ENCODE peak calls at places on chromosomes 2 and 18, in five cellular contexts. One of them, this sample, is unnamed.

GRCh38 chr2:8886876-8887275 is 49.5 kb upstream of the KIDINS220 start:
- DNase-seq in NT2/D1: no peak
- DNase-seq in GM12878: no peak
- DNase-seq in H1: no peak
- DNase-seq in HepG2: no peak
- DNase-seq in this sample: no peak

GRCh38 chr2:206480161-206480560 is 36.8 kb downstream of the ADAM23 start:
- DNase-seq in NT2/D1: no peak
- DNase-seq in GM12878: no peak
- DNase-seq in H1: no peak
- DNase-seq in HepG2: no peak
- DNase-seq in this sample: peak

GRCh38 chr2:44295113-44295512 is 19.8 kb downstream of the SLC3A1 start:
- DNase-seq in NT2/D1: no peak
- DNase-seq in GM12878: no peak
- DNase-seq in H1: no peak
- DNase-seq in HepG2: peak
- DNase-seq in this sample: no peak

GRCh38 chr2:171420728-171421563 is 12.8 kb downstream of the METTL8 start:
- DNase-seq in NT2/D1: no peak
- DNase-seq in GM12878: no peak
- DNase-seq in H1: no peak
- DNase-seq in HepG2: no peak
- DNase-seq in this sample: no peak

GRCh38 chr2:160388464-160389263 is 104.9 kb downstream of the RBMS1 start:
- DNase-seq in NT2/D1: no peak
- DNase-seq in GM12878: no peak
- DNase-seq in H1: no peak
- DNase-seq in HepG2: no peak
- DNase-seq in this sample: no peak

GRCh38 chr2:97728091-97728596 is 14.8 kb downstream of the ZAP70 start:
- DNase-seq in NT2/D1: no peak
- DNase-seq in GM12878: no peak
- DNase-seq in H1: no peak
- DNase-seq in HepG2: no peak
- DNase-seq in this sample: no peak

GRCh38 chr18:45386256-45386655 is 229.0 kb upstream of the SLC14A2 start:
- DNase-seq in NT2/D1: peak
- DNase-seq in GM12878: no peak
- DNase-seq in H1: peak
- DNase-seq in HepG2: peak
- DNase-seq in this sample: peak

GRCh38 chr2:41906325-41906700 is 141.5 kb upstream of the PKDCC start:
- DNase-seq in NT2/D1: no peak
- DNase-seq in GM12878: no peak
- DNase-seq in H1: no peak
- DNase-seq in HepG2: no peak
- DNase-seq in this sample: no peak

GRCh38 chr2:34656632-34657031 is 1057.5 kb upstream of the FAM98A start:
- DNase-seq in NT2/D1: no peak
- DNase-seq in GM12878: peak
- DNase-seq in H1: no peak
- DNase-seq in HepG2: no peak
- DNase-seq in this sample: no peak

GRCh38 chr2:101251844-101252407 is 760 bp upstream of the CNOT11 start:
- DNase-seq in NT2/D1: peak
- DNase-seq in GM12878: no peak
- DNase-seq in H1: no peak
- DNase-seq in HepG2: peak
- DNase-seq in this sample: peak

GRCh38 chr2:143246815-143247744 is 117.9 kb downstream of the ARHGAP15 start:
- DNase-seq in NT2/D1: no peak
- DNase-seq in GM12878: no peak
- DNase-seq in H1: no peak
- DNase-seq in HepG2: no peak
- DNase-seq in this sample: no peak

GRCh38 chr2:189391201-189391600 is 50.1 kb upstream of the WDR75 start:
- DNase-seq in NT2/D1: no peak
- DNase-seq in GM12878: no peak
- DNase-seq in H1: no peak
- DNase-seq in HepG2: no peak
- DNase-seq in this sample: no peak

GRCh38 chr2:74864728-74865722 is 31.1 kb downstream of the HK2 start:
- DNase-seq in NT2/D1: no peak
- DNase-seq in GM12878: no peak
- DNase-seq in H1: no peak
- DNase-seq in HepG2: no peak
- DNase-seq in this sample: no peak
- TF ChIP-seq SUZ12 in NT2/D1: no peak
- TF ChIP-seq SUZ12 in GM12878: no peak
- TF ChIP-seq SUZ12 in H1: no peak
- TF ChIP-seq SUZ12 in HepG2: no peak
- TF ChIP-seq SUZ12 in this sample: no peak

GRCh38 chr2:221848286-221848685 is 276.2 kb upstream of the EPHA4 start:
- DNase-seq in NT2/D1: no peak
- DNase-seq in GM12878: no peak
- DNase-seq in H1: no peak
- DNase-seq in HepG2: no peak
- DNase-seq in this sample: no peak

GRCh38 chr2:221850076-221850475 is 278.0 kb upstream of the EPHA4 start:
- DNase-seq in NT2/D1: no peak
- DNase-seq in GM12878: no peak
- DNase-seq in H1: no peak
- DNase-seq in HepG2: no peak
- DNase-seq in this sample: no peak

GRCh38 chr2:221844966-221845365 is 272.9 kb upstream of the EPHA4 start:
- DNase-seq in NT2/D1: no peak
- DNase-seq in GM12878: no peak
- DNase-seq in H1: no peak
- DNase-seq in HepG2: no peak
- DNase-seq in this sample: no peak

DNA sequence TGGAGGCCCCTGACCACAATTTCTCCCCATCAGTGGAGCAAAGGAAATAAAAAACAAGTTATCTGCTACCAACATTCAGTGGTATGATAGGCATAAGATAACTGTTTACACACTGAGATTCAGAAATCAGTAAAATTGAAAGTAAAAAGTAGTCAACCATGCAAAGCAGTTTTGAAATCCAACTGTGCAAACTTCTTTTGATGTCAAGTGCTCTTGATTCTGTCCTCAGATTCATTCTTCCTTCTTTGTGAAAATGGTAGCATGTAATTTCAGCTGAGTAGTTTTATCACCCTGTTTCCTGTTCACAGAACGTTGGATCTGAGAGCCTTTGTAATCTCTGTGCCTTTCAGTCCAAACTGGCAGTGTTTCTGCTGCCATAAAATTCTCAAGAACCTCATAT is 272.1 kb upstream of the EPHA4 start:
- DNase-seq in NT2/D1: no peak
- DNase-seq in GM12878: peak
- DNase-seq in H1: no peak
- DNase-seq in HepG2: no peak
- DNase-seq in this sample: no peak
- TF ChIP-seq SUZ12 in NT2/D1: no peak
- TF ChIP-seq SUZ12 in GM12878: no peak
- TF ChIP-seq SUZ12 in H1: no peak
- TF ChIP-seq SUZ12 in HepG2: no peak
- TF ChIP-seq SUZ12 in this sample: no peak

GRCh38 chr2:130846686-130847375 is 10.1 kb downstream of the ARHGEF4 start:
- DNase-seq in NT2/D1: no peak
- DNase-seq in GM12878: no peak
- DNase-seq in H1: no peak
- DNase-seq in HepG2: no peak
- DNase-seq in this sample: no peak
- TF ChIP-seq SUZ12 in NT2/D1: no peak
- TF ChIP-seq SUZ12 in GM12878: no peak
- TF ChIP-seq SUZ12 in H1: no peak
- TF ChIP-seq SUZ12 in HepG2: no peak
- TF ChIP-seq SUZ12 in this sample: no peak

GRCh38 chr2:71678874-71679273 is 225.5 kb downstream of the DYSF start:
- DNase-seq in NT2/D1: no peak
- DNase-seq in GM12878: no peak
- DNase-seq in H1: no peak
- DNase-seq in HepG2: no peak
- DNase-seq in this sample: no peak
- TF ChIP-seq SUZ12 in NT2/D1: no peak
- TF ChIP-seq SUZ12 in GM12878: no peak
- TF ChIP-seq SUZ12 in H1: no peak
- TF ChIP-seq SUZ12 in HepG2: no peak
- TF ChIP-seq SUZ12 in this sample: no peak

GRCh38 chr2:86769838-86770237 is 20.9 kb downstream of the CD8A start:
- DNase-seq in NT2/D1: no peak
- DNase-seq in GM12878: no peak
- DNase-seq in H1: no peak
- DNase-seq in HepG2: no peak
- DNase-seq in this sample: no peak

GRCh38 chr2:86760371-86760770 is 30.3 kb downstream of the CD8A start:
- DNase-seq in NT2/D1: no peak
- DNase-seq in GM12878: no peak
- DNase-seq in H1: no peak
- DNase-seq in HepG2: no peak
- DNase-seq in this sample: no peak

GRCh38 chr2:86768189-86768949 is 22.3 kb downstream of the CD8A start:
- DNase-seq in NT2/D1: no peak
- DNase-seq in GM12878: no peak
- DNase-seq in H1: no peak
- DNase-seq in HepG2: no peak
- DNase-seq in this sample: no peak

GRCh38 chr2:86765308-86765695 is 25.4 kb downstream of the CD8A start:
- DNase-seq in NT2/D1: no peak
- DNase-seq in GM12878: no peak
- DNase-seq in H1: no peak
- DNase-seq in HepG2: no peak
- DNase-seq in this sample: no peak

DNA sequence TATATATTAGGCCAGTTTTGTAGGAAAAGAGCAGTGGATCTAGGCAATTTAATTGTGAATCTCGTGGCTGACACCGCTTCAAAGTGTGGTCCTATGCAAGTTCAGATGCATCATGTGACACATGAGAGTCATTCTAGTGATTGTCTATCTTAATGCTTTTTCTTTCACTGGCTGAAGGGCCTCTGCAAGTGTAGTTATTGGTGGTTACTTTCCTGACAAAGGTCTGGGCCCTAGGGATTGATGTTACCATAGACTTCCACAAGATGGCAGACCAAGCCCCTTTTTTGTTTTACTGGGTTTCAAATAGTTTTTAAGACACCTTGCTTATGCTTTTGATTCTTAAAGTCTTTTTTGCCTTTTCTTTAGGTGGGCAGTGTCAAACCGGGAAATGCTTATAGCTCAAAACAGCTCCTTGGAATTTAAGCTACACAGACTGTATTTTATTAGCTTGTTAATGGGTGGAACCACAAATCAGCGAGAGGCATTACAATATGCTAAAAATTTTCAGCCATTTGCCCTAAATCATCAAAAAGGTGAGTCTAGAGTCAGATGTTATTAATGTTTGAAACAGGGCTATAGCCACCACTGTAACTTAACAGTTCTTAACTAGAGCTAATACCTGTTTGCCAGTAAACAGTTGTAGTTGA is 25.9 kb downstream of the CD8A start:
- DNase-seq in NT2/D1: peak
- DNase-seq in GM12878: no peak
- DNase-seq in H1: no peak
- DNase-seq in HepG2: peak
- DNase-seq in this sample: peak
- TF ChIP-seq SUZ12 in NT2/D1: no peak
- TF ChIP-seq SUZ12 in GM12878: no peak
- TF ChIP-seq SUZ12 in H1: no peak
- TF ChIP-seq SUZ12 in HepG2: no peak
- TF ChIP-seq SUZ12 in this sample: no peak

GRCh38 chr2:55118643-55119065 is 68.4 kb upstream of the RTN4 start:
- DNase-seq in NT2/D1: no peak
- DNase-seq in GM12878: no peak
- DNase-seq in H1: no peak
- DNase-seq in HepG2: no peak
- DNase-seq in this sample: no peak

GRCh38 chr2:55116966-55117365 is 66.7 kb upstream of the RTN4 start:
- DNase-seq in NT2/D1: no peak
- DNase-seq in GM12878: no peak
- DNase-seq in H1: no peak
- DNase-seq in HepG2: no peak
- DNase-seq in this sample: no peak

GRCh38 chr2:55116598-55116964 is 66.3 kb upstream of the RTN4 start:
- DNase-seq in NT2/D1: no peak
- DNase-seq in GM12878: no peak
- DNase-seq in H1: no peak
- DNase-seq in HepG2: no peak
- DNase-seq in this sample: no peak

GRCh38 chr2:55120634-55121359 is 70.5 kb upstream of the RTN4 start:
- DNase-seq in NT2/D1: no peak
- DNase-seq in GM12878: no peak
- DNase-seq in H1: no peak
- DNase-seq in HepG2: no peak
- DNase-seq in this sample: peak

DNA sequence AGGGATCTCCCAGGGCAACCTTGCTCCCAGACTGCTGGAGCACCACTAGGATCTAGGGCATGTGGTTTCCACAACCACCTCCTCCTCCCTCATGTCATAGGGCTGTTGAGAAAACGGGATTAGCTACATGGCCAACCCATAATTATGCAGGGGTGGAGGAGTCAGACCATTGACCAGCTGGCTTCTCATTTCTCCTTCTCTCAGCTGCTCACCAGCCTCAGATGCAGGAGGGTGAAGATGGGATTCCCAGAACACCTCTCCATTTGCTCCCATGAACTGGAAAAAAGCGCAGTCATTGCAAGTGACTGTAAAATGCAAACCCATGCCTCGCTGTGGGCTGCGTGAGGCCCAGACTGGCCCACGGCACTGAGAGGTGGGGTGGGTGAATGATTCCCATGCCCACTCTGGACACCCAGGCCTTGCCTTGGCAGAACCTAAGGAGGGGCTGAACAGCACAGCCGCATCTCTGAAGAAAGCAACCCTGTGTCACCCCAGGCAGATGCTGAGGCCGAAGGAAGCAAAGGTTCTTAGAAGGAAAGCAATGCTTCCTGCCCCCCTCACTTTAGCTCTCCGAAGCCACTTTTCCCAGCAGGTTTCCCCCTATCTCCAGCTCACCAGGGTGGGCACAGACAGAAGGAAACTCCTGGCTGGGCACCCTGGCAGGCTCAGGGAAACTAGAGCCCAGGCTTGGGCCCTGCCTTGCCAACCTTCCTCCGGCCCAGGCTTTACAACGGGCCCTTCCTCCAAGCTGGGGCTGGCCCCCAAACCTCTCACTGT is 69.6 kb upstream of the RTN4 start:
- DNase-seq in NT2/D1: no peak
- DNase-seq in GM12878: no peak
- DNase-seq in H1: no peak
- DNase-seq in HepG2: no peak
- DNase-seq in this sample: no peak
- TF ChIP-seq SUZ12 in NT2/D1: no peak
- TF ChIP-seq SUZ12 in GM12878: no peak
- TF ChIP-seq SUZ12 in H1: no peak
- TF ChIP-seq SUZ12 in HepG2: no peak
- TF ChIP-seq SUZ12 in this sample: no peak

DNA sequence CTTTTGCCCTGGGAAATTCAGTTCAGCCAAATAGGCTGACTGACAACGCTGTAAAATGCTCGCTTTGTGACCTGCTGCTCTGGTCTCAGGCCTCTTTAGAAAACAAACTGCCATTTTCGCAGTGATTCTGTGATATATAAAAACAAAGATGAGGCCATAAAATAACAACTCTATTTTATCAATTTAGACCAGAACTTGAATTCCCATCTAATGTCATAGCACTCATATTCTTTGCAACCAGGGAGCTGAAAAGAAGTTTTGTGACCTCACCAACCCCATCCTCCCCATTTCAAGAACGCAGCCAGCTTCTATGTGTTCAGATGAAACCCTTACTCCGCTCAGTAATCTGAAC is 40.3 kb downstream of the TCF4 start:
- DNase-seq in NT2/D1: no peak
- DNase-seq in GM12878: no peak
- DNase-seq in H1: no peak
- DNase-seq in HepG2: no peak
- DNase-seq in this sample: no peak
- TF ChIP-seq SUZ12 in NT2/D1: no peak
- TF ChIP-seq SUZ12 in GM12878: no peak
- TF ChIP-seq SUZ12 in H1: no peak
- TF ChIP-seq SUZ12 in HepG2: no peak
- TF ChIP-seq SUZ12 in this sample: no peak